ENCODE peak calls at places on chromosomes 11 and 22, in seven cellular contexts. One of them, this sample, is unnamed.
A peak's percentile ranks its signal among the peaks of the same experiment; 100 is the strongest.

GRCh38 chr22:20432244-20432686 is 5.4 kb downstream of the SCARF2 start:
- DNase-seq in sigmoid colon: peak; percentile 56
- DNase-seq in mesothelial cell of epicardium: no peak
- DNase-seq in BJ: no peak
- DNase-seq in A549: no peak
- DNase-seq in AG10803: no peak
- DNase-seq in choroid plexus epithelial cell: no peak
- DNase-seq in this sample: no peak

GRCh38 chr11:34680206-34680605 is 59.3 kb downstream of the EHF start:
- DNase-seq in sigmoid colon: no peak
- DNase-seq in BJ: no peak
- DNase-seq in choroid plexus epithelial cell: no peak
- DNase-seq in mesothelial cell of epicardium: no peak
- DNase-seq in A549: no peak
- DNase-seq in AG10803: no peak
- DNase-seq in this sample: no peak

GRCh38 chr11:57761301-57762234 is at the start of gene CTNND1:
- DNase-seq in choroid plexus epithelial cell: peak; percentile 99
- DNase-seq in A549: peak; percentile 99
- DNase-seq in mesothelial cell of epicardium: peak; percentile 53
- DNase-seq in sigmoid colon: peak; percentile 97
- DNase-seq in AG10803: peak; percentile 97
- DNase-seq in BJ: peak; percentile 85
- DNase-seq in this sample: no peak

GRCh38 chr22:35348703-35349102 is 32.2 kb upstream of the HMOX1 start:
- DNase-seq in A549: no peak
- DNase-seq in BJ: no peak
- DNase-seq in mesothelial cell of epicardium: no peak
- DNase-seq in AG10803: no peak
- DNase-seq in sigmoid colon: no peak
- DNase-seq in choroid plexus epithelial cell: no peak
- DNase-seq in this sample: no peak

GRCh38 chr11:60851327-60852059 is 4.3 kb downstream of the PTGDR2 start:
- DNase-seq in BJ: no peak
- DNase-seq in AG10803: no peak
- DNase-seq in choroid plexus epithelial cell: no peak
- DNase-seq in A549: no peak
- DNase-seq in sigmoid colon: no peak
- DNase-seq in mesothelial cell of epicardium: no peak
- DNase-seq in this sample: no peak

GRCh38 chr11:91761406-91762027 is 463.1 kb upstream of the FAT3 start:
- DNase-seq in choroid plexus epithelial cell: no peak
- DNase-seq in BJ: no peak
- DNase-seq in AG10803: no peak
- DNase-seq in mesothelial cell of epicardium: no peak
- DNase-seq in sigmoid colon: no peak
- DNase-seq in A549: no peak
- DNase-seq in this sample: no peak

GRCh38 chr11:119856681-119857485 is 127.9 kb upstream of the NECTIN1 start:
- DNase-seq in choroid plexus epithelial cell: no peak
- DNase-seq in AG10803: no peak
- DNase-seq in sigmoid colon: no peak
- DNase-seq in A549: no peak
- DNase-seq in BJ: no peak
- DNase-seq in mesothelial cell of epicardium: no peak
- DNase-seq in this sample: no peak

GRCh38 chr11:35427158-35427557 is 7.8 kb upstream of the SLC1A2 start:
- DNase-seq in A549: no peak
- DNase-seq in choroid plexus epithelial cell: peak; percentile 73
- DNase-seq in sigmoid colon: no peak
- DNase-seq in mesothelial cell of epicardium: no peak
- DNase-seq in BJ: peak; percentile 17
- DNase-seq in AG10803: peak; percentile 87
- DNase-seq in this sample: no peak

GRCh38 chr22:31282748-31283468 is 9.4 kb downstream of the PIK3IP1 start:
- DNase-seq in choroid plexus epithelial cell: no peak
- DNase-seq in AG10803: no peak
- DNase-seq in A549: no peak
- DNase-seq in BJ: no peak
- DNase-seq in mesothelial cell of epicardium: no peak
- DNase-seq in sigmoid colon: peak; percentile 41
- DNase-seq in this sample: no peak

GRCh38 chr22:48895831-48896765 is 931.6 kb downstream of the BRD1 start:
- DNase-seq in mesothelial cell of epicardium: no peak
- DNase-seq in BJ: no peak
- DNase-seq in sigmoid colon: no peak
- DNase-seq in choroid plexus epithelial cell: no peak
- DNase-seq in AG10803: no peak
- DNase-seq in A549: no peak
- DNase-seq in this sample: no peak

GRCh38 chr11:62909107-62909894 is 11.9 kb downstream of the CHRM1 start:
- DNase-seq in BJ: no peak
- DNase-seq in mesothelial cell of epicardium: peak; percentile 59
- DNase-seq in sigmoid colon: peak; percentile 72
- DNase-seq in AG10803: peak; percentile 54
- DNase-seq in A549: peak; percentile 70
- DNase-seq in choroid plexus epithelial cell: peak; percentile 85
- DNase-seq in this sample: no peak
- TF ChIP-seq CTCF in BJ: peak; percentile 66
- TF ChIP-seq CTCF in mesothelial cell of epicardium: peak; percentile 74
- TF ChIP-seq CTCF in sigmoid colon: no peak
- TF ChIP-seq CTCF in AG10803: peak; percentile 51
- TF ChIP-seq CTCF in A549: peak; percentile 49
- TF ChIP-seq CTCF in choroid plexus epithelial cell: peak; percentile 80
- TF ChIP-seq CTCF in this sample: no peak

DNA sequence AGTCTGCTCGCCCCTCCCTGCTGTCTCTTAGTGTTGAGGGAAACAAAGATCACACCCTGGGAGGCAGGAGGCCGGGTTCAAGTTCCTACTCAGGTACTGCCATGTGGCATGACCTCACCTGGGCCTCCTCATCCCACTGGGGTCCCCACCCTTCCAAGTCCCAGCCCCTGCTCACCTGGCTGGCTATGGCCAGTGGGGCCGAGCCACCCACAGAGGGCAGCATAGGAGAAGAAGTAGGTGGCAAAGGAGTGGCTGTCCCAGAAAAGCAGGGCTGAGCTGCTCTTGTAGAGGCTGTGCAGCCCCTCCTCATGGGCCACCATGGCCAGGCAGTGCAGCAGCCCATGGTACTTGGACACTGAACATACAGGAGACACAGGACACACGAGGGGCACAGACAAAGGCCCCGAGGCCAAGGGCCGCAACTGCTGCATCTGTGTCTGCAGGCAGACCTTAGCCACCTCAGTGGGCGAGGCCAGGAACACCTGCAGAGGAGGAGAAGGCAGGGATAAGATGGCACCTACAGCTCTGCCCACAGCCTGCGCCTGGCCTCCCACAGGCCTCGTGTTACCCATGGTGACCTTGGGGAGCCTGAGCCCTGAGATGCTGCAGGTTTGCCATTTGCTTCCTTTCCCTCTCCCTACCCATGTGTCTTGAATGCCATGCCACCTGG is 50.6 kb upstream of the MPEG1 start:
- DNase-seq in sigmoid colon: no peak
- DNase-seq in BJ: no peak
- DNase-seq in mesothelial cell of epicardium: no peak
- DNase-seq in choroid plexus epithelial cell: no peak
- DNase-seq in A549: no peak
- DNase-seq in AG10803: no peak
- DNase-seq in this sample: peak; percentile 52
- TF ChIP-seq CTCF in sigmoid colon: no peak
- TF ChIP-seq CTCF in BJ: no peak
- TF ChIP-seq CTCF in mesothelial cell of epicardium: no peak
- TF ChIP-seq CTCF in choroid plexus epithelial cell: no peak
- TF ChIP-seq CTCF in A549: no peak
- TF ChIP-seq CTCF in AG10803: no peak
- TF ChIP-seq CTCF in this sample: no peak

DNA sequence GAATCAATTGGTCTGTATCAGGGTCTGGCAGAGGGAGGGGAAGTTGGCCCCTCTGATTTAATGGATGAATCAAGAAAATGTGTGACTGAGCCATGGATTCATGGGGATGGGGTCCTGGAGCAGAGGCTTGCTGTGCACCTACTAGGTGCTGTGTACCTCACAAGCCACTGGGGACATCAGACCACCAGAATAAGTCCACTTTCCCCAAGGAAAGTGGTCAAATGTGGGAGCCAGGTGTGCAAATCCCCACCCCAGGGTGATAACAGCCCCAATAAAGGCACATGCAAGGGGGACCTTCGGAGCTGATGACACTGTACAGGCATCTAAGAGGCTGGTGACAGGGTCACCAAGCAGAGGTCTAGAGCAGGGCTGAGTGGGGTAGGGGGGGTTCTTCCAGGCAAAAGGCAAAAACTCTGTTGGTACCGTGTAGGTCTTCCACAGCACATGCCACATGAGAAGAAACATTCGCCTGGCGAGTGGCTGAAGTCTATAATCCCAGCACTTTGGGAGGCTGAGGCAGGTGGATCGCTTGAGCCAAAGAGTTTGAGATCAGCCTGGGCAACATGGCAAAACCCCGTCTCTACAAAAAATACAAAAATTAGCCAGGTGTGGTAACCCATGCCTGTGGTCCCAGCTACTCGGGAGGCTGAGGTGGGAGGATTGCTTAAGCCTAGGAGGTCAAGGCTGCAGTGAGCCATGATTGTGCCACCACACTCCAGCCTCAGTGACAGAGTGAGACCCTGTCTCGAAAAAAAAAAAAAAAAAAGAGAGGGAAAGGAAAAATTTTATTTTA is 28.8 kb downstream of the TXN2 start:
- DNase-seq in choroid plexus epithelial cell: no peak
- DNase-seq in sigmoid colon: no peak
- DNase-seq in AG10803: no peak
- DNase-seq in BJ: no peak
- DNase-seq in A549: no peak
- DNase-seq in mesothelial cell of epicardium: no peak
- DNase-seq in this sample: no peak
- TF ChIP-seq CTCF in choroid plexus epithelial cell: no peak
- TF ChIP-seq CTCF in sigmoid colon: no peak
- TF ChIP-seq CTCF in AG10803: no peak
- TF ChIP-seq CTCF in BJ: no peak
- TF ChIP-seq CTCF in A549: no peak
- TF ChIP-seq CTCF in mesothelial cell of epicardium: no peak
- TF ChIP-seq CTCF in this sample: no peak

GRCh38 chr11:30987819-30988218 is 381.7 kb downstream of the DCDC1 start:
- DNase-seq in AG10803: no peak
- DNase-seq in A549: no peak
- DNase-seq in choroid plexus epithelial cell: no peak
- DNase-seq in sigmoid colon: no peak
- DNase-seq in BJ: no peak
- DNase-seq in mesothelial cell of epicardium: no peak
- DNase-seq in this sample: no peak
- TF ChIP-seq CTCF in AG10803: no peak
- TF ChIP-seq CTCF in A549: no peak
- TF ChIP-seq CTCF in choroid plexus epithelial cell: no peak
- TF ChIP-seq CTCF in sigmoid colon: no peak
- TF ChIP-seq CTCF in BJ: no peak
- TF ChIP-seq CTCF in mesothelial cell of epicardium: no peak
- TF ChIP-seq CTCF in this sample: no peak

GRCh38 chr11:20258496-20258895 is 98.2 kb upstream of the DBX1 start:
- DNase-seq in A549: no peak
- DNase-seq in mesothelial cell of epicardium: no peak
- DNase-seq in sigmoid colon: no peak
- DNase-seq in BJ: no peak
- DNase-seq in choroid plexus epithelial cell: no peak
- DNase-seq in AG10803: no peak
- DNase-seq in this sample: no peak

GRCh38 chr11:20253796-20254195 is 93.5 kb upstream of the DBX1 start:
- DNase-seq in A549: no peak
- DNase-seq in choroid plexus epithelial cell: no peak
- DNase-seq in AG10803: no peak
- DNase-seq in BJ: no peak
- DNase-seq in sigmoid colon: no peak
- DNase-seq in mesothelial cell of epicardium: no peak
- DNase-seq in this sample: no peak

GRCh38 chr11:20260307-20260706 is 100.0 kb upstream of the DBX1 start:
- DNase-seq in AG10803: no peak
- DNase-seq in sigmoid colon: no peak
- DNase-seq in BJ: no peak
- DNase-seq in A549: no peak
- DNase-seq in mesothelial cell of epicardium: no peak
- DNase-seq in choroid plexus epithelial cell: no peak
- DNase-seq in this sample: no peak

GRCh38 chr11:20259506-20259905 is 99.2 kb upstream of the DBX1 start:
- DNase-seq in AG10803: no peak
- DNase-seq in choroid plexus epithelial cell: no peak
- DNase-seq in BJ: no peak
- DNase-seq in sigmoid colon: no peak
- DNase-seq in mesothelial cell of epicardium: no peak
- DNase-seq in A549: no peak
- DNase-seq in this sample: no peak

DNA sequence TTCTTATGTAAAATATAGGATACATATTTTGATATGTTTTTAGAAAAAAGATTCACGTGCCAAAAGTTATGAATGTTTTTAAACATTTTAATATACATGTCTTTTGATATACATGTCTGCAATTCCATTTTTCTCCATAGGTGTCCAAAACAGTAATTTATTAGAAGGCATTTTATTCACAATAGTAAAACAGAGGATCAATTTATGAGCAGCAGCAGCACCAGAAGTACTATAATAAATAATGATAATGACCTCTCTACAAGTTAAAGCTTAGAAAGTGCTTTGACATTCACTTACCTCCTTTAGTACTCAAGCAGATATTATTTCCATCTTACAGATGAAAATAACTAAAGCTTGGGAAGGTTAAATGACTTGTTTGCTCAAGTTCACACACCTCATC is 96.7 kb upstream of the DBX1 start:
- DNase-seq in BJ: no peak
- DNase-seq in A549: no peak
- DNase-seq in AG10803: no peak
- DNase-seq in sigmoid colon: no peak
- DNase-seq in choroid plexus epithelial cell: no peak
- DNase-seq in mesothelial cell of epicardium: no peak
- DNase-seq in this sample: no peak
- TF ChIP-seq CTCF in BJ: no peak
- TF ChIP-seq CTCF in A549: no peak
- TF ChIP-seq CTCF in AG10803: no peak
- TF ChIP-seq CTCF in sigmoid colon: no peak
- TF ChIP-seq CTCF in choroid plexus epithelial cell: no peak
- TF ChIP-seq CTCF in mesothelial cell of epicardium: peak; percentile 55
- TF ChIP-seq CTCF in this sample: no peak

DNA sequence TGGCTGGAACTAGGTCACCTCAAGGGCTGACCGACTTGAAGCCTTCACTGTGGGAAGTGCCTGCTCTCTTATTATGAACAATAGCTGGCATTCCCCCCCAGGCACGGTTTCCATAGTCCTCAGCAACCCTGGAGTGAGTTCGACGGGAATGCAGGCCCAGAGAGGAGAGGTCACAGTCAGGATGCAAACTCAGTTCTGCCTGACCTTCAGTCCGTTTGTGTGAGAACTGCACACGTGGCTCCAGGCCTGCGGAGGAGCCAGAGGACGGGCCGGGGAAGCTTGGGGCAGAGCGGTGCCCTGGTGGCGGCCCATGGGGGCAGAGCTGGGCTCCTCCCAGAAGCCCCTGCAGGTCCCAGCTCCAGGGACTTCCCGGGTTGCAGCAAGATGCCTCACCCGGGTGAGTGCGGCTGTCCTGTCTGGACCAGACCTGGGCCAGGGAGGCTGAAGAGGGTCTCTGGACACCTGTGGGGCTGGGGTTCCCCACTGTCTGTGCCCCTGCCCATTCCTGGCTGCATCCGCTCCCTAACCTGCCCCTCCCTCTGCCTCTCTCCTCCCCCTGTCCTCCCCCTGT is 17.2 kb downstream of the SLC25A18 start:
- DNase-seq in sigmoid colon: no peak
- DNase-seq in AG10803: no peak
- DNase-seq in choroid plexus epithelial cell: peak; percentile 49
- DNase-seq in mesothelial cell of epicardium: no peak
- DNase-seq in A549: no peak
- DNase-seq in BJ: no peak
- DNase-seq in this sample: no peak
- TF ChIP-seq CTCF in sigmoid colon: no peak
- TF ChIP-seq CTCF in AG10803: no peak
- TF ChIP-seq CTCF in choroid plexus epithelial cell: peak; percentile 10
- TF ChIP-seq CTCF in mesothelial cell of epicardium: no peak
- TF ChIP-seq CTCF in A549: no peak
- TF ChIP-seq CTCF in BJ: no peak
- TF ChIP-seq CTCF in this sample: no peak

This sample was measured in activated B cell treated with CpG ODN at 0.5 μM for 24 hours.